ENCODE peak calls at places on chromosome X, in seven cellular contexts. M is SK-N-SH, A is Panc1, B is HCT116, V is K562, F is HepG2, Y is GM12878. D is an unnamed sample.
A peak's percentile ranks its signal among the peaks of the same experiment; 100 is the strongest.

GRCh38 chrX:50707376-50707775 is 106.6 kb downstream of the SHROOM4 start:
- DNase-seq in M (no peak), A (no peak), B (no peak), V (no peak), F (no peak), Y (no peak), D (no peak)

GRCh38 chrX:3994315-3994714 is 280.9 kb upstream of the PRKX start:
- DNase-seq in M (no peak), A (no peak), B (no peak), V (no peak), F (no peak), Y (no peak), D (no peak)

GRCh38 chrX:36963069-36963808 is 44.9 kb upstream of the FAM47C start:
- DNase-seq in M (no peak), A (no peak), B (no peak), V (no peak), F (no peak), Y (no peak), D (peak; percentile 45)

GRCh38 chrX:133527825-133528224 is 112.5 kb upstream of the GPC4 start:
- DNase-seq in M (no peak), A (no peak), B (no peak), V (no peak), F (no peak), Y (no peak), D (no peak)

GRCh38 chrX:39063037-39063436 is 261.8 kb downstream of the MID1IP1 start:
- DNase-seq in M (no peak), A (no peak), B (no peak), V (no peak), F (no peak), Y (no peak), D (no peak)

GRCh38 chrX:47751670-47752069 is 85.0 kb upstream of the ZNF81 start:
- DNase-seq in M (no peak), A (no peak), B (peak; percentile 13), V (peak; percentile 65), F (no peak), Y (no peak), D (peak; percentile 56)

GRCh38 chrX:19372170-19373033 is 28.7 kb downstream of the PDHA1 start:
- DNase-seq in M (peak; percentile 79), A (no peak), B (peak; percentile 15), V (peak; percentile 69), F (peak; percentile 32), Y (no peak), D (peak; percentile 74)

GRCh38 chrX:2325076-2325784 is 175.5 kb downstream of the DHRSX start:
- DNase-seq in M (peak; percentile 49), A (no peak), B (no peak), V (peak; percentile 84), F (no peak), Y (peak; percentile 63), D (no peak)

GRCh38 chrX:24396930-24397277 is 36.5 kb downstream of the SUPT20HL1 start:
- DNase-seq in M (no peak), A (no peak), B (no peak), V (no peak), F (no peak), Y (no peak), D (no peak)

GRCh38 chrX:17164936-17165335 is 210.1 kb upstream of the NHS start:
- DNase-seq in M (no peak), A (no peak), B (no peak), V (no peak), F (no peak), Y (no peak), D (no peak)

GRCh38 chrX:17160971-17161370 is 214.0 kb upstream of the NHS start:
- DNase-seq in M (peak; percentile 5), A (no peak), B (no peak), V (peak; percentile 0), F (no peak), Y (no peak), D (no peak)

GRCh38 chrX:17164079-17164478 is 210.9 kb upstream of the NHS start:
- DNase-seq in M (no peak), A (no peak), B (no peak), V (no peak), F (no peak), Y (no peak), D (no peak)

GRCh38 chrX:17167915-17168314 is 207.1 kb upstream of the NHS start:
- DNase-seq in M (no peak), A (no peak), B (no peak), V (no peak), F (no peak), Y (no peak), D (no peak)

GRCh38 chrX:17161991-17162390 is 213.0 kb upstream of the NHS start:
- DNase-seq in M (no peak), A (no peak), B (no peak), V (no peak), F (no peak), Y (no peak), D (no peak)
- TF ChIP-seq SIN3A in M (no peak), A (no peak), B (no peak), V (no peak), F (no peak), Y (no peak), D (no peak)

GRCh38 chrX:12128017-12128416 is 10.3 kb upstream of the FRMPD4 start:
- DNase-seq in M (no peak), A (no peak), B (no peak), V (no peak), F (no peak), Y (no peak), D (no peak)
- H3K9me3 ChIP-seq in M (no peaks in the 10 kb centered on the region), A (no peaks in the 10 kb centered on the region), B (no peaks in the 10 kb centered on the region), V (no peaks in the 10 kb centered on the region), F (peaks cover 16% of the 10 kb centered on the region), Y (peaks cover 5% of the 10 kb centered on the region), D (peaks cover 7% of the 10 kb centered on the region)

GRCh38 chrX:35670894-35671293 is 127.2 kb upstream of the MAGEB16 start:
- DNase-seq in M (no peak), A (no peak), B (no peak), V (no peak), F (no peak), Y (no peak), D (no peak)
- TF ChIP-seq SIN3A in M (no peak), A (no peak), B (no peak), V (no peak), F (no peak), Y (no peak), D (no peak)

DNA sequence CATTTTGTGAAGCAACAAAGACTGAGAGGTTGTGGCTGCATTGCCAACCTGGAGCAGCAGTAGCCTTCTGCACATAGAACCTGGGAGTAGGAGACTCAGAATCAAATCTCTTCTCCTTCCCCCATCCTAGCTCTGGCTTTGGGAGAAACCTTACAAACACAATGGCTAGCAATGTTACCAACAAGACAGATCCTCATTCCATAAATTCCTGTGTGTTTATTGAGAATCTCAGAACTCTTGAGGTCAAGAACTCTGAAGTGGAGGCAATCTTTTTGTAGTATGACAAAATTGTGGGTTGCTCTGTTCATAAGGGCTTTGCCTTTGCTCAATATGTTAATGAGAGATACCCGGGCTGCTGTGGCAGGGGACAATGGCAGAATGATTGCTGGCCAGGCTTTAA is 406.7 kb upstream of the SPANXN1 start:
- DNase-seq in M (no peak), A (no peak), B (no peak), V (no peak), F (no peak), Y (no peak), D (no peak)
- H3K9me3 ChIP-seq in M (no peaks in the 10 kb centered on the region), A (no peaks in the 10 kb centered on the region), B (no peaks in the 10 kb centered on the region), V (no peaks in the 10 kb centered on the region), F (peaks cover 45% of the 10 kb centered on the region), Y (no peaks in the 10 kb centered on the region), D (no peaks in the 10 kb centered on the region)

GRCh38 chrX:74458738-74459137 is 37.4 kb downstream of the SLC16A2 start:
- DNase-seq in M (no peak), A (peak; percentile 18), B (no peak), V (no peak), F (no peak), Y (no peak), D (no peak)
- TF ChIP-seq SIN3A in M (no peak), A (no peak), B (no peak), V (no peak), F (no peak), Y (no peak), D (no peak)

GRCh38 chrX:148156986-148157385 is 175.8 kb downstream of the FMR1NB start:
- DNase-seq in M (no peak), A (no peak), B (no peak), V (no peak), F (no peak), Y (no peak), D (no peak)

DNA sequence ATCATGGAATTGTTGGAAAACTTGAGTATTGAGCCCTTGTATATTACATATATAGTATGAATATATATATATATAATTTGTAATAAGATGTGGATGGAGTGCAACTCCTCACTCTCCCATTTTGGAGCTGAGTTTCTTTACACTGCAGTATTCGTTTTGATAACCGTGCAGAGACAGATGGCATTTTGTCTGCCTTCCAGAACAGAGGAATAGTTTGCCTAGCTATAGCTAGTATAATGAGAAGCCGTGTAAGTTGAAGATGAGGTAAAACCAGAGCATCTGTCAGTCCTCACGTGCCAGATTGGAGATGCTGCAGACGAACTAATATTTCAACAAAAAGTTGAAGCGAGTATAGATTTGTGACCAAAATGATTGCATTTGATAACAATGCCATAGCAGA is 180.5 kb downstream of the FMR1NB start:
- DNase-seq in M (no peak), A (no peak), B (no peak), V (no peak), F (no peak), Y (no peak), D (no peak)
- H3K9me3 ChIP-seq in M (no peaks in the 10 kb centered on the region), A (no peaks in the 10 kb centered on the region), B (no peaks in the 10 kb centered on the region), V (no peaks in the 10 kb centered on the region), F (no peaks in the 10 kb centered on the region), Y (no peaks in the 10 kb centered on the region), D (no peaks in the 10 kb centered on the region)

DNA sequence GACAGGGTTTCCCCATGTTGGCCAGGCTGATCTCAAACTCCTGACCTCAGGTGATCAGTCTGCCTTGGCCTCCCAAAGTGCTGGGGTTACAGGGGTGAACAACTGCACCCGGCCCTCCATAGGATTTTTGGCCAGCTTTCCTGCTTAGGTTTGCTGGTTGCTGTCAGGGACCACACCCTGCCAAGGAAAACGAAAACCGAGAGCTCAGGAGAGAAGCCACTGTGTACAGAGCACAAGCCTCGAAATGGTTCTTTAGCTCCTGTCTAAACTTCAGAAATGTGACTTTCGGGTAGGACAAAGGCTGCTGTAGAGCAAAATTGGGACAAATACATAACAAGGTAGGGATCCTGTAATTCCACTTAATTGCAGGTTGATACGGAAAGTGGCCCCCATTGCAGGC is 146.3 kb upstream of the ATP6AP2 start:
- DNase-seq in M (no peak), A (no peak), B (no peak), V (no peak), F (no peak), Y (no peak), D (no peak)
- TF ChIP-seq SIN3A in M (no peak), A (no peak), B (no peak), V (no peak), F (no peak), Y (no peak), D (no peak)

DNA sequence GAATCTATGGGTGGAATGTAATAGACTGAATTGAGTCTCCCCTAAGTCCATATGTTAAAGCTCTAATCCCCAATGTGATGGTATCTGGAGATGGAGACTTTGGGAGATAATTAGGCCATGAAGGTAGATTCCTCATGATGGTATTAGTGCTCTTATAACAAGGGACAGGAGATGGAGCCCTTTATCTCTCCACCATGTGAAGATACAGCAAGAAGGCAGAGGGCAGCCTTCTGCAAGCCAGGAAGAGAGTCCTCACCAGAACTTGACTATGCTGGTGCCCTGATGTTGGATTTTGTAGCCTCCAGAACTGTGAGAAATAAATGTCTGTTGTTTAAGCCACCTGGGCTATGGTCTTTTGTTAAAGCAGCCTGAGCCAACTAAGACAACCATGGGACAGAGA is 76.4 kb upstream of the F8A3 start:
- DNase-seq in M (no peak), A (no peak), B (no peak), V (peak; percentile 18), F (no peak), Y (no peak), D (no peak)
- H3K9me3 ChIP-seq in M (no peaks in the 10 kb centered on the region), A (no peaks in the 10 kb centered on the region), B (no peaks in the 10 kb centered on the region), V (no peaks in the 10 kb centered on the region), F (no peaks in the 10 kb centered on the region), Y (no peaks in the 10 kb centered on the region), D (no peaks in the 10 kb centered on the region)

D was measured in H1.